ENCODE peak calls at places on chromosomes 5 and 9, in ten cellular contexts. V is Peyer's patch, O is GM12865, P is heart right ventricle, K is AG04450, T is fibroblast of the aortic adventitia, L is left ventricle myocardium inferior, Z is fibroblast of pulmonary artery, Y is sigmoid colon, G is upper lobe of right lung. E is an unnamed sample.

GRCh38 chr5:143696920-143697319 is 115.0 kb upstream of the HMHB1 start:
- DNase-seq in V (no peak), O (no peak), P (no peak), K (no peak), T (no peak), L (no peak), Z (no peak), Y (no peak), G (no peak), E (no peak)

GRCh38 chr5:169980418-169981053 is at the start of gene INSYN2B:
- DNase-seq in V (no peak), O (peak; percentile 47), P (peak; percentile 40), K (peak; percentile 71), T (peak; percentile 94), L (peak; percentile 51), Z (peak; percentile 92), Y (peak; percentile 66), G (no peak), E (peak; percentile 66)

GRCh38 chr5:2776338-2777302 is 25.1 kb upstream of the IRX2 start:
- DNase-seq in V (no peak), O (no peak), P (no peak), K (no peak), T (no peak), L (no peak), Z (no peak), Y (no peak), G (no peak), E (no peak)

GRCh38 chr9:129750010-129750409 is 2.8 kb downstream of the PTGES start:
- DNase-seq in V (no peak), O (no peak), P (no peak), K (no peak), T (peak; percentile 31), L (no peak), Z (no peak), Y (no peak), G (no peak), E (no peak)

GRCh38 chr5:55344392-55344992 is 36.7 kb downstream of the MTREX start:
- DNase-seq in V (peak; percentile 70), O (peak; percentile 72), P (peak; percentile 47), K (peak; percentile 36), T (peak; percentile 79), L (peak; percentile 34), Z (peak; percentile 84), Y (peak; percentile 69), G (no peak), E (peak; percentile 71)

GRCh38 chr5:175652741-175653663 is 4.9 kb upstream of the HRH2 start:
- DNase-seq in V (peak; percentile 42), O (peak; percentile 24), P (no peak), K (no peak), T (no peak), L (no peak), Z (no peak), Y (no peak), G (no peak), E (peak; percentile 47)

GRCh38 chr5:52856564-52856963 is 68.8 kb downstream of the ITGA1 start:
- DNase-seq in V (no peak), O (peak; percentile 8), P (no peak), K (no peak), T (no peak), L (no peak), Z (peak; percentile 12), Y (no peak), G (no peak), E (no peak)

GRCh38 chr5:108661590-108662219 is 86.0 kb upstream of the FER start:
- DNase-seq in V (no peak), O (no peak), P (no peak), K (no peak), T (peak; percentile 22), L (no peak), Z (peak; percentile 60), Y (no peak), G (no peak), E (no peak)

GRCh38 chr5:115594343-115595047 is 7.8 kb downstream of the TICAM2 start:
- DNase-seq in V (no peak), O (no peak), P (no peak), K (no peak), T (peak; percentile 49), L (no peak), Z (peak; percentile 46), Y (no peak), G (no peak), E (no peak)

GRCh38 chr9:34154052-34154451 is 24.8 kb upstream of the UBAP1 start:
- DNase-seq in V (no peak), O (no peak), P (no peak), K (no peak), T (no peak), L (no peak), Z (no peak), Y (peak; percentile 1), G (no peak), E (no peak)

DNA sequence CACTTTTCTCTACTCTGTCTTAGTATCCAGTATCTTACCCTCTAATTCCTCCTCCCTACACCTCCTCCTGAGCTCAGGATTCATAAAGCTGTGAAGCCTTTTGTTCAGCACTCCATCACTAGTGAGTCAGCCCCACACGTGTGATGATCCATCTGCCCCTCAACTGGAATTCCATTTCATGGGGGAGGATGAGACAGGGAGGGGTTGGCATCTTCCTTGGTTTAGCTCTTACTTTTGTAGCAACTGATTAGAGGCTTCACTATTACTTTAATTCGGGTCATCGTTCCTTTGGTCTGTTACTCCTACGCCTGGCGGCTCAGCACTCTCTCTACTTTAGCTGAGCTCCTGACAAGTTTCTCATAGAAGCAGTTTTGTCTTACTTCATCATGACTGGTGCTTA is 11.8 kb downstream of the BTNL8 start:
- DNase-seq in V (no peak), O (no peak), P (no peak), K (no peak), T (no peak), L (no peak), Z (peak; percentile 29), Y (no peak), G (no peak), E (no peak)
- H3K4me3 ChIP-seq in V (no peak overlapping the region), O (no peak overlapping the region), P (no peak overlapping the region), K (no peak overlapping the region), T (no peak overlapping the region), L (no peak overlapping the region), Z (no peak overlapping the region), Y (no peak overlapping the region), G (no peak overlapping the region), E (no peak overlapping the region)

GRCh38 chr9:92404437-92404836 is at the start of gene OGN:
- DNase-seq in V (no peak), O (no peak), P (no peak), K (no peak), T (peak; percentile 76), L (no peak), Z (peak; percentile 24), Y (no peak), G (no peak), E (no peak)
- H3K4me3 ChIP-seq in V (no peak within 1 kb of the TSS), O (no peak within 1 kb of the TSS), P (no peak within 1 kb of the TSS), K (no peak within 1 kb of the TSS), T (peak within 1 kb of the TSS; percentile 50), L (peak within 1 kb of the TSS; percentile 47), Z (no peak within 1 kb of the TSS), Y (peak within 1 kb of the TSS; percentile 9), G (peak within 1 kb of the TSS; percentile 17), E (peak within 1 kb of the TSS; percentile 50)

DNA sequence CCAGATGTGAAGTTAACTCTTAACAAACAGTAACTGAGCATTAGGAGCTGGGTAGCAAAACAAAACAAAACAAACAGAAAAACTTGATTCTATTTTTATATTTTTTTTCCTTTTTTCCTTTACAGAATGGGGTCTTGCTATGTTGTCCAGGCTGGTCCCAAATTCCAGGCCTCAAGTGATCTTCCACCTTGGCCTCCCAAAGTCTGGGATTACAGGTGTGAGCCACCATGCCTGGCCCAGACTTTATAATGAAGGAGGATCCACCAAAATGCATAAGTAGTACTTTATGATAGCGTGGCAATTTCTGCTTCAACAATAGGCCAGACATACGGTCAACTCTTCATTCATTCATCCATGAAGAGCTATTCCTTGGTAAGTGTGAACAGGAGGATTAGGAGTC is 5.9 kb upstream of the IQGAP2 start:
- DNase-seq in V (no peak), O (no peak), P (no peak), K (no peak), T (no peak), L (no peak), Z (no peak), Y (no peak), G (no peak), E (no peak)
- H3K4me3 ChIP-seq in V (no peak overlapping the region), O (no peak overlapping the region), P (no peak overlapping the region), K (no peak overlapping the region), T (no peak overlapping the region), L (no peak overlapping the region), Z (no peak overlapping the region), Y (no peak overlapping the region), G (no peak overlapping the region), E (no peak overlapping the region)

GRCh38 chr9:132942541-132943182 is 1.8 kb downstream of the TSC1 start:
- DNase-seq in V (no peak), O (peak; percentile 16), P (no peak), K (peak; percentile 36), T (peak; percentile 12), L (no peak), Z (peak; percentile 34), Y (no peak), G (no peak), E (no peak)

GRCh38 chr9:132945186-132946130 is 1.0 kb upstream of the TSC1 start:
- DNase-seq in V (no peak), O (no peak), P (no peak), K (no peak), T (no peak), L (no peak), Z (no peak), Y (no peak), G (no peak), E (no peak)

GRCh38 chr9:132946216-132946615 is 1.8 kb upstream of the TSC1 start:
- DNase-seq in V (no peak), O (no peak), P (no peak), K (no peak), T (no peak), L (no peak), Z (no peak), Y (no peak), G (no peak), E (no peak)

GRCh38 chr9:132944294-132945185 is at the start of gene TSC1:
- DNase-seq in V (peak; percentile 95), O (peak; percentile 97), P (peak; percentile 97), K (peak; percentile 90), T (peak; percentile 97), L (peak; percentile 98), Z (peak; percentile 97), Y (peak; percentile 98), G (peak; percentile 99), E (peak; percentile 98)

GRCh38 chr9:132943677-132944293 is 631 bp downstream of the TSC1 start:
- DNase-seq in V (no peak), O (peak; percentile 24), P (no peak), K (no peak), T (peak; percentile 5), L (no peak), Z (no peak), Y (no peak), G (no peak), E (no peak)
- H3K4me3 ChIP-seq in V (peak overlapping the region; percentile 97), O (peak overlapping the region; percentile 82), P (peak overlapping the region; percentile 100), K (peak overlapping the region; percentile 93), T (peak overlapping the region; percentile 95), L (peak overlapping the region; percentile 100), Z (peak overlapping the region; percentile 97), Y (peak overlapping the region; percentile 100), G (peak overlapping the region; percentile 88), E (peak overlapping the region; percentile 99)

GRCh38 chr5:111755942-111756353 is 1.0 kb downstream of the NREP start:
- DNase-seq in V (no peak), O (peak; percentile 19), P (no peak), K (no peak), T (peak; percentile 77), L (no peak), Z (peak; percentile 71), Y (no peak), G (no peak), E (no peak)
- H3K4me3 ChIP-seq in V (no peak overlapping the region), O (peak overlapping the region; percentile 96), P (peak overlapping the region; percentile 62), K (peak overlapping the region; percentile 87), T (peak overlapping the region; percentile 63), L (peak overlapping the region; percentile 80), Z (peak overlapping the region; percentile 82), Y (peak overlapping the region; percentile 54), G (peak overlapping the region; percentile 65), E (peak overlapping the region; percentile 62)

GRCh38 chr5:181203093-181203711 is 1.8 kb downstream of the TRIM7 start:
- DNase-seq in V (no peak), O (no peak), P (no peak), K (no peak), T (peak; percentile 63), L (no peak), Z (peak; percentile 70), Y (no peak), G (no peak), E (no peak)
- H3K4me3 ChIP-seq in V (no peak overlapping the region), O (no peak overlapping the region), P (no peak overlapping the region), K (no peak overlapping the region), T (no peak overlapping the region), L (peak overlapping the region; percentile 73), Z (no peak overlapping the region), Y (no peak overlapping the region), G (no peak overlapping the region), E (peak overlapping the region; percentile 69)